ENCODE peak calls at places on chromosomes 3 and 15, in six cellular contexts. R is KG1, J is tibial artery, F is amygdala, U is NCI-H1092, M is pons. C is an unnamed sample.

GRCh38 chr3:63386568-63386967 is 108.5 kb downstream of the SYNPR start:
- DNase-seq in U (no peak), F (no peak), M (no peak), J (no peak), R (no peak), C (no peak)

GRCh38 chr3:25257026-25257425 is 171.0 kb upstream of the RARB start:
- DNase-seq in M (no peak), U (no peak), J (no peak), F (no peak), R (no peak), C (no peak)

GRCh38 chr3:134487406-134487805 is 1.5 kb downstream of the CEP63 start:
- DNase-seq in U (no peak), J (no peak), M (peak; percentile 50), F (no peak), R (peak; percentile 30), C (no peak)

GRCh38 chr15:63572749-63573464 is 24.3 kb upstream of the FBXL22 start:
- DNase-seq in R (no peak), J (no peak), M (no peak), U (no peak), F (no peak), C (no peak)

GRCh38 chr3:981156-981555 is 111.7 kb upstream of the CNTN6 start:
- DNase-seq in M (no peak), R (no peak), J (no peak), F (no peak), U (no peak), C (no peak)

GRCh38 chr15:55407631-55407948 is 569 bp downstream of the CCPG1 start:
- DNase-seq in U (no peak), J (no peak), M (peak; percentile 33), R (no peak), F (no peak), C (no peak)

GRCh38 chr3:172627057-172627809 is 83.6 kb downstream of the NCEH1 start:
- DNase-seq in M (no peak), J (no peak), F (no peak), U (no peak), R (no peak), C (no peak)

GRCh38 chr3:73137736-73138403 is 76.4 kb downstream of the EBLN2 start:
- DNase-seq in U (no peak), F (no peak), M (no peak), R (no peak), J (no peak), C (no peak)

GRCh38 chr15:33242669-33243191 is 48.2 kb upstream of the FMN1 start:
- DNase-seq in M (peak; percentile 26), J (no peak), U (no peak), F (no peak), R (no peak), C (no peak)

GRCh38 chr3:144831955-144832716 is 860.5 kb downstream of the DIPK2A start:
- DNase-seq in R (no peak), J (no peak), F (no peak), M (no peak), U (no peak), C (no peak)

GRCh38 chr15:85554852-85555521 is 174.6 kb downstream of the AKAP13 start:
- DNase-seq in J (no peak), M (peak; percentile 70), R (peak; percentile 35), F (no peak), U (no peak), C (no peak)

GRCh38 chr3:184678317-184679055 is 33.4 kb downstream of the MAGEF1 start:
- DNase-seq in J (no peak), R (no peak), F (no peak), M (no peak), U (peak; percentile 56), C (no peak)

GRCh38 chr15:53297828-53298227 is 461.6 kb downstream of the WDR72 start:
- DNase-seq in M (no peak), U (peak; percentile 1), F (no peak), J (no peak), R (no peak), C (no peak)

GRCh38 chr15:41572866-41573265 is 13.9 kb downstream of the TYRO3 start:
- DNase-seq in F (no peak), M (no peak), J (no peak), U (no peak), R (no peak), C (no peak)

GRCh38 chr3:15531346-15531745 is 9.8 kb upstream of the COLQ start:
- DNase-seq in R (no peak), U (no peak), J (no peak), M (no peak), F (no peak), C (no peak)

GRCh38 chr3:126937533-126938432 is 45.1 kb upstream of the PLXNA1 start:
- DNase-seq in M (no peak), R (no peak), F (no peak), U (peak; percentile 40), J (peak; percentile 18), C (peak; percentile 73)

GRCh38 chr3:13580256-13581023 is 31.5 kb downstream of the FBLN2 start:
- DNase-seq in J (no peak), U (no peak), M (no peak), R (no peak), F (no peak), C (no peak)

GRCh38 chr3:157132936-157133335 is 27.0 kb downstream of the CCNL1 start:
- DNase-seq in F (no peak), M (peak; percentile 95), J (no peak), R (no peak), U (no peak), C (no peak)

GRCh38 chr15:93929375-93930094 is 301.8 kb upstream of the MCTP2 start:
- DNase-seq in M (peak; percentile 18), R (no peak), J (peak; percentile 70), U (no peak), F (no peak), C (no peak)

GRCh38 chr3:72446406-72447058 is 401.7 kb downstream of the SHQ1 start:
- DNase-seq in R (no peak), U (peak; percentile 9), J (no peak), M (peak; percentile 52), F (no peak), C (peak; percentile 24)

GRCh38 chr15:99090011-99090699 is 14.7 kb upstream of the SYNM start:
- DNase-seq in R (no peak), M (no peak), U (no peak), F (no peak), J (no peak), C (no peak)

GRCh38 chr15:40291088-40291574 is 8.3 kb upstream of the ANKRD63 start:
- DNase-seq in M (no peak), U (peak; percentile 26), F (no peak), R (no peak), J (no peak), C (peak; percentile 10)

GRCh38 chr3:110579841-110580550 is 491.6 kb upstream of the NECTIN3 start:
- DNase-seq in J (no peak), M (no peak), U (no peak), R (no peak), F (no peak), C (no peak)

GRCh38 chr3:38471260-38471857 is 17.7 kb downstream of the ACVR2B start:
- DNase-seq in R (no peak), M (no peak), J (no peak), F (no peak), U (no peak), C (no peak)

GRCh38 chr3:183377307-183377959 is 51.0 kb downstream of the MCF2L2 start:
- DNase-seq in F (no peak), U (no peak), J (no peak), R (no peak), M (no peak), C (peak; percentile 99)

GRCh38 chr3:95246413-95246812 is 1183.6 kb downstream of the NSUN3 start:
- DNase-seq in M (no peak), J (no peak), U (no peak), F (no peak), R (no peak), C (no peak)

GRCh38 chr15:70111203-70112017 is 13.7 kb upstream of the TLE3 start:
- DNase-seq in F (no peak), R (peak; percentile 36), U (peak; percentile 72), M (peak; percentile 78), J (peak; percentile 62), C (peak; percentile 99)

GRCh38 chr15:55907797-55908196 is 85.6 kb downstream of the NEDD4 start:
- DNase-seq in J (no peak), R (no peak), M (no peak), F (no peak), U (no peak), C (no peak)

GRCh38 chr3:72888546-72889309 is 882 bp downstream of the GXYLT2 start:
- DNase-seq in J (no peak), R (no peak), F (no peak), U (no peak), M (no peak), C (no peak)

GRCh38 chr15:91887321-91887720 is 33.8 kb downstream of the SLCO3A1 start:
- DNase-seq in J (no peak), R (no peak), F (no peak), M (peak; percentile 97), U (no peak), C (no peak)

GRCh38 chr3:111733154-111733553 is 125.9 kb upstream of the PHLDB2 start:
- DNase-seq in M (no peak), R (no peak), U (no peak), F (no peak), J (no peak), C (no peak)

GRCh38 chr15:63367900-63368299 is 13.7 kb downstream of the CA12 start:
- DNase-seq in F (no peak), R (no peak), J (no peak), M (no peak), U (no peak), C (no peak)

GRCh38 chr15:27418729-27419128 is 447.7 kb downstream of the GABRG3 start:
- DNase-seq in R (no peak), F (no peak), J (no peak), U (no peak), M (no peak), C (no peak)

GRCh38 chr3:123755508-123755907 is 128.6 kb downstream of the MYLK start:
- DNase-seq in R (no peak), M (no peak), F (no peak), U (no peak), J (no peak), C (no peak)

GRCh38 chr3:36707623-36708409 is 56.5 kb downstream of the DCLK3 start:
- DNase-seq in F (no peak), U (no peak), J (no peak), M (no peak), R (no peak), C (no peak)

GRCh38 chr3:124007186-124007585 is 15.3 kb upstream of the ROPN1 start:
- DNase-seq in J (no peak), U (no peak), R (no peak), M (no peak), F (no peak), C (no peak)

GRCh38 chr3:15750143-15750542 is 47.6 kb downstream of the ANKRD28 start:
- DNase-seq in M (no peak), J (no peak), U (no peak), F (no peak), R (no peak), C (no peak)

GRCh38 chr3:124584245-124584551 is 146.1 kb upstream of the UMPS start:
- DNase-seq in R (no peak), J (no peak), F (no peak), M (no peak), U (no peak), C (no peak)